ENCODE peak calls at places on chromosomes 16 and 17, in seven cellular contexts. F, N, H, M, I, A and C are unnamed samples. For H3K4me1, the result is how much of the 10 kb centered on the place peaks cover.

GRCh38 chr17:49106366-49107210 is 26.0 kb upstream of the B4GALNT2 start:
- DNase-seq in F (peak), N (no peak), H (no peak), M (no peak), I (no peak), A (peak), C (peak)

GRCh38 chr16:15511759-15512487 is 77.5 kb downstream of the BMERB1 start:
- DNase-seq in F (no peak), N (no peak), H (no peak), M (no peak), I (no peak), A (no peak), C (no peak)

GRCh38 chr17:62737513-62737912 is 70.6 kb downstream of the MARCHF10 start:
- DNase-seq in F (no peak), N (no peak), H (no peak), M (no peak), I (no peak), A (no peak), C (no peak)

GRCh38 chr17:48373882-48374281 is 56.1 kb downstream of the SKAP1 start:
- DNase-seq in F (no peak), N (no peak), H (no peak), M (no peak), I (no peak), A (no peak), C (no peak)

GRCh38 chr16:4373909-4374742 is 2.5 kb downstream of the VASN start:
- DNase-seq in F (no peak), N (peak), H (peak), M (no peak), I (peak), A (peak), C (no peak)

GRCh38 chr16:49127103-49127502 is 154.5 kb downstream of the CBLN1 start:
- DNase-seq in F (no peak), N (no peak), H (no peak), M (no peak), I (peak), A (no peak), C (peak)

GRCh38 chr17:8695241-8695640 is 49.4 kb downstream of the CCDC42 start:
- DNase-seq in F (no peak), N (no peak), H (no peak), M (no peak), I (no peak), A (no peak), C (no peak)

GRCh38 chr17:13031718-13032350 is 14.0 kb upstream of the ELAC2 start:
- DNase-seq in F (peak), N (no peak), H (peak), M (no peak), I (peak), A (peak), C (no peak)

GRCh38 chr17:57806083-57806830 is 43.6 kb downstream of the MRPS23 start:
- DNase-seq in F (no peak), N (no peak), H (no peak), M (no peak), I (no peak), A (no peak), C (no peak)

GRCh38 chr16:71674229-71674628 is 48.2 kb downstream of the MARVELD3 start:
- DNase-seq in F (no peak), N (no peak), H (no peak), M (no peak), I (no peak), A (no peak), C (no peak)

GRCh38 chr17:82330322-82331239 is 3.0 kb downstream of the SECTM1 start:
- DNase-seq in F (peak), N (peak), H (no peak), M (peak), I (peak), A (no peak), C (no peak)

GRCh38 chr16:4696172-4696904 is 3.0 kb downstream of the NUDT16L1 start:
- DNase-seq in F (no peak), N (peak), H (no peak), M (peak), I (no peak), A (no peak), C (no peak)

GRCh38 chr17:81630274-81630673 is 6.6 kb downstream of the NPLOC4 start:
- DNase-seq in F (no peak), N (no peak), H (no peak), M (no peak), I (no peak), A (no peak), C (no peak)

GRCh38 chr17:17042851-17043667 is 802 bp downstream of the MPRIP start:
- DNase-seq in F (no peak), N (peak), H (no peak), M (peak), I (peak), A (peak), C (peak)

GRCh38 chr17:34499576-34499975 is 79.8 kb upstream of the TMEM132E start:
- DNase-seq in F (no peak), N (no peak), H (no peak), M (no peak), I (peak), A (no peak), C (peak)

GRCh38 chr17:15782809-15783208 is 50.7 kb downstream of the TBC1D26 start:
- DNase-seq in F (no peak), N (peak), H (peak), M (peak), I (no peak), A (peak), C (no peak)

GRCh38 chr16:11493531-11493929 is 93.2 kb downstream of the LITAF start:
- DNase-seq in F (no peak), N (no peak), H (no peak), M (no peak), I (no peak), A (no peak), C (no peak)

GRCh38 chr17:41490022-41490421 is 312 bp upstream of the KRT36 start:
- DNase-seq in F (no peak), N (no peak), H (no peak), M (peak), I (no peak), A (no peak), C (no peak)

GRCh38 chr16:75957870-75958269 is 231.6 kb upstream of the CPHXL start:
- DNase-seq in F (no peak), N (no peak), H (no peak), M (no peak), I (no peak), A (no peak), C (no peak)

GRCh38 chr16:18800674-18801196 is 614 bp downstream of the ARL6IP1 start:
- DNase-seq in F (no peak), N (no peak), H (no peak), M (no peak), I (no peak), A (no peak), C (peak)

GRCh38 chr16:84885024-84885910 is 65.5 kb downstream of the CRISPLD2 start:
- DNase-seq in F (peak), N (no peak), H (peak), M (no peak), I (no peak), A (no peak), C (no peak)

GRCh38 chr17:3885970-3886369 is 6.9 kb downstream of the CAMKK1 start:
- DNase-seq in F (no peak), N (peak), H (no peak), M (no peak), I (no peak), A (no peak), C (no peak)

DNA sequence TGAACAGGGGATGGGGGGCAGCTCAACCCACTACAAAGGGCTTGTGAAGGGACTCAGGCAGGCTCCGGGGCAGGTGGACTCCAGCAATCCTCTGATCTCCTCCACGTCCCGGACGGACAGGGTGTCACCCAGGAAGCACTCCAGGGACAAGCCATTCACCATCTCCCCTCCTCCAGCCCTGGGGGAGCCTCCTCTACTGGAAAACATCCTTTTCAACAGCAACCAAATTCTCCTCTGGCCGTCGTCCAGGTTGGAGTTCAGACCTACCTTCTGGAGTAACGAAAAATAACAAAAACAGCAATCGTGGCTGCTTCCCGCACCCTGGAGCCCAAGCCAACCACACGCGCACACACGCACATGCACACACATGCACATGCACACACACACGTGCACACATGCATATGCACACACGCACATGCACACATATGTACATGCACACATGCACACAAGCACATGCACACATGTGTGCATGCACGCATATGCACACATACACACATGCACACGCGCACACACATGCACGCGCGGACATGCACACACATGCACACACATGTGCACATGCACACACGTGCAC is 8.9 kb upstream of the RBFOX3 start:
- DNase-seq in F (no peak), N (no peak), H (peak), M (peak), I (no peak), A (no peak), C (peak)
- TF ChIP-seq CTCF in F (no peak), N (no peak), H (no peak), M (no peak), I (no peak), A (no peak), C (no peak)

GRCh38 chr16:69793521-69793920 is 31.4 kb downstream of the WWP2 start:
- DNase-seq in F (no peak), N (no peak), H (no peak), M (no peak), I (no peak), A (no peak), C (no peak)

DNA sequence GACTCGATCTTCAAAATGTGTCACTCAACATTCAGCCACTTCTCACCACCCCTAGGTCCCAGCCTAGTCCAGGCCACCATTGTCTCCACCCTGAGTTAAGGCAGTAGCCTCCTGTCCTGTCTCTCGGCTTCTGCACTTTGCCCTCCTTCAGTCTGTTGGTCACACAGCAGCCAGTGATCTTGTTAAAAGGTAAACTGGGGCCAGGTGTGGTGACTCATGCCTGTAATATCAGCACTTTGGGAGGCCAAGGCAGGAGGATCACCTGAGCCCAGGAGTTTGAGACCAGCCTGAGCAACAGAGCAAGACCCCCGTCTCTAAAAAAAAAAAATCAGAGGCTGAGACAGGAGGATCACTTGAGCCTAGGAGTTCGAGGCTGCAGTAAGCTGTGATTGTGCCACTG is 25.8 kb downstream of the WWP2 start:
- DNase-seq in F (peak), N (no peak), H (no peak), M (peak), I (no peak), A (no peak), C (peak)
- H3K4me1 ChIP-seq in F (half or more), N (under half), H (under half), M (under half), I (under half), A (under half), C (under half)

GRCh38 chr17:6651483-6652452 is at the start of the genes C17orf100 and MED31:
- DNase-seq in F (peak), N (peak), H (peak), M (peak), I (peak), A (peak), C (peak)

GRCh38 chr17:6642592-6642991 is 1.7 kb downstream of the TXNDC17 start:
- DNase-seq in F (no peak), N (no peak), H (no peak), M (no peak), I (no peak), A (no peak), C (no peak)

GRCh38 chr17:6643460-6644125 is 2.7 kb downstream of the TXNDC17 start:
- DNase-seq in F (no peak), N (no peak), H (no peak), M (no peak), I (no peak), A (no peak), C (no peak)

DNA sequence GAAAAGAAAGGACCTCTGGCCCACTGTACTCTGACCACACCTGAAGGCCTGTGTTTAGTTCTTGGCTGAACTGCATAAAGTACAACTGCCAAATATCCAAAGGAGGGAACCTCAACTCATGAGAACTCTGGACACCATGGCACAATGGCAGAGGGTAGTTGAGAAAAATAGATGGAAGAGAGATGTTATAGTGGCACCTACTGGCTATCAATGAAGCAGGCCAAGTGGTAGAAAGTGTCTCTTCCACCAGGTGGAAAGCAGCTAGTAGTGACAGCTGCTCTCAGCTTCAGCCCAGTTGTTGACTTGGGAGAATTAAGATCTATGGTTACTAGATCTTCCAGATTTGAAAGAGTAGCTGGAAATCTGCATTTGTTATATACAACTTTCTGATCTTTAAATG is 3.2 kb downstream of the MED31 start:
- DNase-seq in F (peak), N (no peak), H (no peak), M (no peak), I (no peak), A (no peak), C (no peak)
- TF ChIP-seq CTCF in F (peak), N (no peak), H (no peak), M (no peak), I (peak), A (no peak), C (peak)

DNA sequence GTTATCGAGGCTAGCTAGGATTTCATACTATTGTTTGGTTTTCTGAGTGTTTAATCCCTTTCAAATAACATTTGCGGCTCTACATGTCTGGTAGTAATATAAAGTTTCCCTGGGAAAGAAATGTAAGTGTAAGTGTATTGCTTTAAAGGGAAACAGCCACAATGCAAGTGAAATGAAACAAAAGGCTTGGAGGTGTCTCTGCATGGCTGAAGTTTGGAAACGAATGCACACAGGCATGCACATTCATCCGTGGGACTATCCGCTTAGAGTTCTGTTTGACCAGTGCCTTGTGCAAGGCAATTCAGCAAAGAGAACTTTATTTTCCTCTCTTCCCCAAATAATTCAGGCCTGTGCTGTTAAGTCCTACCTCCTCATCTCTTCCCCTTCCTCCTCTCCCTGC is 56.1 kb upstream of the MRTFB start:
- DNase-seq in F (no peak), N (no peak), H (no peak), M (no peak), I (no peak), A (no peak), C (no peak)
- H3K4me1 ChIP-seq in F (under half), N (under half), H (under half), M (under half), I (under half), A (half or more), C (under half)

GRCh38 chr16:27972500-27972899 is 91.0 kb downstream of the GSG1L start:
- DNase-seq in F (peak), N (no peak), H (no peak), M (no peak), I (peak), A (no peak), C (peak)
- TF ChIP-seq CTCF in F (peak), N (no peak), H (peak), M (peak), I (peak), A (no peak), C (peak)

DNA sequence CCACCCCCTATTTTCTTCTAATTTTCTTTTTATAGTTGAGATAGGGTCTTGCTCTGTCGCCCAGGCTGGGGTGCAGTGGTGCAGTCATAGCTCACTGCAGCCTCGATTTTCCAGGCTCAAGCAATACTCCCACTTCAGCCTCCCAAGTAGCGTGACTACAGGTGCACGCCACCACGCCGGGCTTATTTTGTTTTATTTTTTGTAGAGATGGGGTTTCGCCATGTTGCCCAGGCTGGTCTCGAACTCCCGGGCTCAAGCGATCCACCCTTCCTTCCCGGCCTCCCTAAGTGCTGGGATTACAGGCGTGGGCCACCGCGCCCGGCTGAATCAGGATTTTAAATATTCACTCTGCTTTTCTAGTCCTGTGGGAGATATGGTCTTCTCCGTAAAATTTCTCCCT is 941 bp upstream of the GDPD1 start:
- DNase-seq in F (no peak), N (no peak), H (no peak), M (no peak), I (no peak), A (no peak), C (no peak)
- H3K4me1 ChIP-seq in F (under half), N (under half), H (under half), M (under half), I (under half), A (under half), C (under half)